ENCODE peak calls at places on chromosome 6, in seven cellular contexts. One of them, this sample, is unnamed.

GRCh38 chr6:36350681-36351091 is 14.0 kb upstream of the BNIP5 start:
- DNase-seq in HEK293T: no peak
- DNase-seq in iris pigment epithelial cell: peak; percentile 92
- DNase-seq in iPS-NIHi11: no peak
- DNase-seq in WTC11: no peak
- DNase-seq in GM12865: no peak
- DNase-seq in ELR: peak; percentile 46
- DNase-seq in this sample: no peak

GRCh38 chr6:136037246-136037884 is 185.9 kb downstream of the PDE7B start:
- DNase-seq in HEK293T: no peak
- DNase-seq in iris pigment epithelial cell: peak; percentile 50
- DNase-seq in iPS-NIHi11: no peak
- DNase-seq in WTC11: no peak
- DNase-seq in GM12865: no peak
- DNase-seq in ELR: peak; percentile 28
- DNase-seq in this sample: no peak

GRCh38 chr6:18039481-18039880 is 52.0 kb upstream of the KIF13A start:
- DNase-seq in HEK293T: no peak
- DNase-seq in iris pigment epithelial cell: peak; percentile 70
- DNase-seq in iPS-NIHi11: no peak
- DNase-seq in WTC11: no peak
- DNase-seq in GM12865: no peak
- DNase-seq in ELR: peak; percentile 52
- DNase-seq in this sample: no peak

GRCh38 chr6:118668761-118669411 is 17.5 kb upstream of the CEP85L start:
- DNase-seq in HEK293T: no peak
- DNase-seq in iris pigment epithelial cell: peak; percentile 95
- DNase-seq in iPS-NIHi11: no peak
- DNase-seq in WTC11: no peak
- DNase-seq in GM12865: no peak
- DNase-seq in ELR: peak; percentile 66
- DNase-seq in this sample: no peak

GRCh38 chr6:127090051-127090450 is 28.4 kb upstream of the RSPO3 start:
- DNase-seq in HEK293T: no peak
- DNase-seq in iris pigment epithelial cell: no peak
- DNase-seq in iPS-NIHi11: peak; percentile 8
- DNase-seq in WTC11: no peak
- DNase-seq in GM12865: no peak
- DNase-seq in ELR: no peak
- DNase-seq in this sample: no peak

GRCh38 chr6:161091972-161092701 is 100.6 kb downstream of the MAP3K4 start:
- DNase-seq in HEK293T: no peak
- DNase-seq in iris pigment epithelial cell: peak; percentile 67
- DNase-seq in iPS-NIHi11: no peak
- DNase-seq in WTC11: no peak
- DNase-seq in GM12865: no peak
- DNase-seq in ELR: peak; percentile 64
- DNase-seq in this sample: no peak

GRCh38 chr6:142725024-142725770 is 219.8 kb downstream of the HIVEP2 start:
- DNase-seq in HEK293T: no peak
- DNase-seq in iris pigment epithelial cell: no peak
- DNase-seq in iPS-NIHi11: no peak
- DNase-seq in WTC11: no peak
- DNase-seq in GM12865: no peak
- DNase-seq in ELR: no peak
- DNase-seq in this sample: no peak

GRCh38 chr6:2498224-2498623 is 252.5 kb downstream of the MYLK4 start:
- DNase-seq in HEK293T: no peak
- DNase-seq in iris pigment epithelial cell: no peak
- DNase-seq in iPS-NIHi11: no peak
- DNase-seq in WTC11: no peak
- DNase-seq in GM12865: no peak
- DNase-seq in ELR: peak; percentile 17
- DNase-seq in this sample: no peak

GRCh38 chr6:53347250-53347920 is 1.4 kb downstream of the ELOVL5 start:
- DNase-seq in HEK293T: no peak
- DNase-seq in iris pigment epithelial cell: peak; percentile 65
- DNase-seq in iPS-NIHi11: peak; percentile 10
- DNase-seq in WTC11: no peak
- DNase-seq in GM12865: peak; percentile 75
- DNase-seq in ELR: peak; percentile 51
- DNase-seq in this sample: no peak

GRCh38 chr6:167000759-167001158 is 1.6 kb downstream of the CEP43 start:
- DNase-seq in HEK293T: no peak
- DNase-seq in iris pigment epithelial cell: no peak
- DNase-seq in iPS-NIHi11: no peak
- DNase-seq in WTC11: no peak
- DNase-seq in GM12865: no peak
- DNase-seq in ELR: no peak
- DNase-seq in this sample: no peak

GRCh38 chr6:24431045-24431451 is 28.3 kb downstream of the MRS2 start:
- DNase-seq in HEK293T: peak; percentile 55
- DNase-seq in iris pigment epithelial cell: peak; percentile 52
- DNase-seq in iPS-NIHi11: peak; percentile 47
- DNase-seq in WTC11: no peak
- DNase-seq in GM12865: peak; percentile 56
- DNase-seq in ELR: peak; percentile 66
- DNase-seq in this sample: no peak

GRCh38 chr6:30206799-30207618 is 6.2 kb downstream of the TRIM26 start:
- DNase-seq in HEK293T: no peak
- DNase-seq in iris pigment epithelial cell: peak; percentile 60
- DNase-seq in iPS-NIHi11: peak; percentile 45
- DNase-seq in WTC11: no peak
- DNase-seq in GM12865: no peak
- DNase-seq in ELR: no peak
- DNase-seq in this sample: peak; percentile 63

GRCh38 chr6:157335829-157336228 is 12.5 kb upstream of the TMEM242 start:
- DNase-seq in HEK293T: no peak
- DNase-seq in iris pigment epithelial cell: no peak
- DNase-seq in iPS-NIHi11: no peak
- DNase-seq in WTC11: no peak
- DNase-seq in GM12865: no peak
- DNase-seq in ELR: peak; percentile 36
- DNase-seq in this sample: peak; percentile 34

GRCh38 chr6:156777866-156778614 is 862 bp downstream of the ARID1B start:
- DNase-seq in HEK293T: peak; percentile 45
- DNase-seq in iris pigment epithelial cell: peak; percentile 62
- DNase-seq in iPS-NIHi11: no peak
- DNase-seq in WTC11: peak; percentile 31
- DNase-seq in GM12865: peak; percentile 78
- DNase-seq in ELR: peak; percentile 70
- DNase-seq in this sample: peak; percentile 54

GRCh38 chr6:90329397-90330077 is 32.9 kb upstream of the BACH2 start:
- DNase-seq in HEK293T: no peak
- DNase-seq in iris pigment epithelial cell: no peak
- DNase-seq in iPS-NIHi11: no peak
- DNase-seq in WTC11: no peak
- DNase-seq in GM12865: no peak
- DNase-seq in ELR: no peak
- DNase-seq in this sample: no peak

GRCh38 chr6:35287671-35288396 is 9.8 kb upstream of the DEF6 start:
- DNase-seq in HEK293T: no peak
- DNase-seq in iris pigment epithelial cell: peak; percentile 41
- DNase-seq in iPS-NIHi11: no peak
- DNase-seq in WTC11: no peak
- DNase-seq in GM12865: no peak
- DNase-seq in ELR: peak; percentile 34
- DNase-seq in this sample: no peak

GRCh38 chr6:73460044-73460443 is 1.5 kb upstream of the MTO1 start:
- DNase-seq in HEK293T: no peak
- DNase-seq in iris pigment epithelial cell: no peak
- DNase-seq in iPS-NIHi11: no peak
- DNase-seq in WTC11: no peak
- DNase-seq in GM12865: no peak
- DNase-seq in ELR: no peak
- DNase-seq in this sample: no peak

GRCh38 chr6:22447862-22448261 is 121.5 kb upstream of the HDGFL1 start:
- DNase-seq in HEK293T: no peak
- DNase-seq in iris pigment epithelial cell: no peak
- DNase-seq in iPS-NIHi11: no peak
- DNase-seq in WTC11: no peak
- DNase-seq in GM12865: no peak
- DNase-seq in ELR: no peak
- DNase-seq in this sample: no peak

GRCh38 chr6:54282186-54282585 is 26.1 kb upstream of the TINAG start:
- DNase-seq in HEK293T: no peak
- DNase-seq in iris pigment epithelial cell: peak; percentile 80
- DNase-seq in iPS-NIHi11: no peak
- DNase-seq in WTC11: no peak
- DNase-seq in GM12865: no peak
- DNase-seq in ELR: peak; percentile 96
- DNase-seq in this sample: no peak

GRCh38 chr6:149079911-149080501 is 237.5 kb upstream of the TAB2 start:
- DNase-seq in HEK293T: no peak
- DNase-seq in iris pigment epithelial cell: peak; percentile 53
- DNase-seq in iPS-NIHi11: no peak
- DNase-seq in WTC11: no peak
- DNase-seq in GM12865: peak; percentile 41
- DNase-seq in ELR: peak; percentile 23
- DNase-seq in this sample: no peak

GRCh38 chr6:84137051-84137375 is 90.4 kb downstream of the CEP162 start:
- DNase-seq in HEK293T: no peak
- DNase-seq in iris pigment epithelial cell: peak; percentile 53
- DNase-seq in iPS-NIHi11: peak; percentile 43
- DNase-seq in WTC11: no peak
- DNase-seq in GM12865: no peak
- DNase-seq in ELR: no peak
- DNase-seq in this sample: no peak

GRCh38 chr6:156779206-156780116 is 2.3 kb downstream of the ARID1B start:
- DNase-seq in HEK293T: peak; percentile 32
- DNase-seq in iris pigment epithelial cell: peak; percentile 31
- DNase-seq in iPS-NIHi11: peak; percentile 36
- DNase-seq in WTC11: peak; percentile 38
- DNase-seq in GM12865: peak; percentile 65
- DNase-seq in ELR: peak; percentile 52
- DNase-seq in this sample: no peak

GRCh38 chr6:150813993-150814359 is 51.5 kb upstream of the MTHFD1L start:
- DNase-seq in HEK293T: no peak
- DNase-seq in iris pigment epithelial cell: peak; percentile 42
- DNase-seq in iPS-NIHi11: peak; percentile 23
- DNase-seq in WTC11: no peak
- DNase-seq in GM12865: peak; percentile 84
- DNase-seq in ELR: peak; percentile 37
- DNase-seq in this sample: no peak

GRCh38 chr6:158041370-158041769 is 59.7 kb downstream of the SYNJ2 start:
- DNase-seq in HEK293T: no peak
- DNase-seq in iris pigment epithelial cell: no peak
- DNase-seq in iPS-NIHi11: no peak
- DNase-seq in WTC11: no peak
- DNase-seq in GM12865: no peak
- DNase-seq in ELR: no peak
- DNase-seq in this sample: no peak

GRCh38 chr6:90197854-90198496 is 98.7 kb downstream of the BACH2 start:
- DNase-seq in HEK293T: no peak
- DNase-seq in iris pigment epithelial cell: peak; percentile 73
- DNase-seq in iPS-NIHi11: no peak
- DNase-seq in WTC11: no peak
- DNase-seq in GM12865: no peak
- DNase-seq in ELR: peak; percentile 46
- DNase-seq in this sample: no peak

GRCh38 chr6:121887724-121888123 is 452.3 kb downstream of the GJA1 start:
- DNase-seq in HEK293T: no peak
- DNase-seq in iris pigment epithelial cell: no peak
- DNase-seq in iPS-NIHi11: no peak
- DNase-seq in WTC11: no peak
- DNase-seq in GM12865: no peak
- DNase-seq in ELR: no peak
- DNase-seq in this sample: no peak

GRCh38 chr6:104784884-104785283 is 74.8 kb downstream of the HACE1 start:
- DNase-seq in HEK293T: no peak
- DNase-seq in iris pigment epithelial cell: peak; percentile 61
- DNase-seq in iPS-NIHi11: no peak
- DNase-seq in WTC11: no peak
- DNase-seq in GM12865: no peak
- DNase-seq in ELR: peak; percentile 53
- DNase-seq in this sample: no peak

GRCh38 chr6:118377711-118378414 is 170.2 kb upstream of the PLN start:
- DNase-seq in HEK293T: no peak
- DNase-seq in iris pigment epithelial cell: no peak
- DNase-seq in iPS-NIHi11: peak; percentile 42
- DNase-seq in WTC11: peak; percentile 35
- DNase-seq in GM12865: no peak
- DNase-seq in ELR: no peak
- DNase-seq in this sample: peak; percentile 56

GRCh38 chr6:142047934-142048592 is 84.7 kb upstream of the GJE1 start:
- DNase-seq in HEK293T: no peak
- DNase-seq in iris pigment epithelial cell: peak; percentile 7
- DNase-seq in iPS-NIHi11: no peak
- DNase-seq in WTC11: no peak
- DNase-seq in GM12865: no peak
- DNase-seq in ELR: no peak
- DNase-seq in this sample: no peak

GRCh38 chr6:80021591-80021990 is 17.1 kb downstream of the TTK start:
- DNase-seq in HEK293T: no peak
- DNase-seq in iris pigment epithelial cell: no peak
- DNase-seq in iPS-NIHi11: peak; percentile 9
- DNase-seq in WTC11: no peak
- DNase-seq in GM12865: no peak
- DNase-seq in ELR: no peak
- DNase-seq in this sample: no peak

GRCh38 chr6:27188885-27189418 is 58.5 kb upstream of the PRSS16 start:
- DNase-seq in HEK293T: peak; percentile 57
- DNase-seq in iris pigment epithelial cell: peak; percentile 85
- DNase-seq in iPS-NIHi11: peak; percentile 60
- DNase-seq in WTC11: peak; percentile 47
- DNase-seq in GM12865: peak; percentile 87
- DNase-seq in ELR: peak; percentile 89
- DNase-seq in this sample: peak; percentile 58

GRCh38 chr6:25606151-25606550 is 45.9 kb upstream of the SCGN start:
- DNase-seq in HEK293T: no peak
- DNase-seq in iris pigment epithelial cell: no peak
- DNase-seq in iPS-NIHi11: no peak
- DNase-seq in WTC11: no peak
- DNase-seq in GM12865: no peak
- DNase-seq in ELR: no peak
- DNase-seq in this sample: no peak

GRCh38 chr6:127582777-127583462 is 5.9 kb downstream of the C6orf58 start:
- DNase-seq in HEK293T: no peak
- DNase-seq in iris pigment epithelial cell: peak; percentile 84
- DNase-seq in iPS-NIHi11: no peak
- DNase-seq in WTC11: no peak
- DNase-seq in GM12865: no peak
- DNase-seq in ELR: peak; percentile 93
- DNase-seq in this sample: no peak

GRCh38 chr6:107657755-107658461 is 166.2 kb downstream of the SCML4 start:
- DNase-seq in HEK293T: no peak
- DNase-seq in iris pigment epithelial cell: peak; percentile 86
- DNase-seq in iPS-NIHi11: no peak
- DNase-seq in WTC11: no peak
- DNase-seq in GM12865: peak; percentile 97
- DNase-seq in ELR: peak; percentile 65
- DNase-seq in this sample: peak; percentile 55